ENCODE peak calls at places on chromosome 5, in nine cellular contexts. C, J, T, D, U, L, B, M and X are unnamed samples.

GRCh38 chr5:98072921-98073320 is 700.5 kb upstream of the RGMB start:
- DNase-seq in L (no peak), U (no peak), M (no peak), J (no peak), D (no peak), C (no peak), B (no peak), T (no peak), X (no peak)

GRCh38 chr5:41598011-41598410 is 87.6 kb upstream of the PLCXD3 start:
- DNase-seq in T (peak), D (no peak), C (no peak), M (no peak), B (no peak), J (no peak), U (no peak), L (no peak), X (no peak)

GRCh38 chr5:131957721-131958483 is 12.4 kb upstream of the MEIKIN start:
- DNase-seq in T (no peak), C (no peak), M (no peak), L (no peak), J (no peak), B (no peak), D (no peak), U (no peak), X (no peak)

GRCh38 chr5:166909926-166910325 is 1381.5 kb upstream of the WWC1 start:
- DNase-seq in J (no peak), M (no peak), D (no peak), B (no peak), U (no peak), T (no peak), L (no peak), C (no peak), X (no peak)

GRCh38 chr5:62214701-62215100 is 91.3 kb upstream of the KIF2A start:
- DNase-seq in C (no peak), M (no peak), L (no peak), D (peak), B (no peak), T (no peak), J (no peak), U (no peak), X (no peak)

GRCh38 chr5:163306421-163306820 is 131.0 kb upstream of the CCNG1 start:
- DNase-seq in T (peak), D (no peak), B (no peak), M (no peak), J (no peak), L (no peak), C (peak), U (no peak), X (no peak)

GRCh38 chr5:175325681-175326080 is 118.3 kb downstream of the DRD1 start:
- DNase-seq in T (no peak), C (no peak), D (peak), L (no peak), B (no peak), U (no peak), M (no peak), J (no peak), X (no peak)

GRCh38 chr5:98349251-98349989 is 424.0 kb upstream of the RGMB start:
- DNase-seq in M (no peak), T (no peak), J (no peak), L (no peak), U (no peak), D (no peak), B (no peak), C (peak), X (no peak)

GRCh38 chr5:147037517-147038205 is 159.1 kb upstream of the PPP2R2B start:
- DNase-seq in M (no peak), C (no peak), T (no peak), L (no peak), U (no peak), B (no peak), D (peak), J (no peak), X (no peak)

GRCh38 chr5:138869038-138869437 is 6.1 kb downstream of the LRRTM2 start:
- DNase-seq in U (no peak), B (no peak), J (no peak), L (no peak), C (no peak), T (no peak), D (no peak), M (no peak), X (no peak)

GRCh38 chr5:58497956-58498942 is 7.0 kb downstream of the GAPT start:
- DNase-seq in D (peak), J (no peak), B (no peak), C (no peak), M (no peak), L (no peak), T (peak), U (no peak), X (no peak)

GRCh38 chr5:69211200-69211599 is 21.8 kb downstream of the CENPH start:
- DNase-seq in L (no peak), T (no peak), D (no peak), B (no peak), C (no peak), M (no peak), U (no peak), J (no peak), X (no peak)

GRCh38 chr5:108529381-108529780 is 147.5 kb upstream of the FBXL17 start:
- DNase-seq in L (no peak), D (no peak), C (no peak), B (no peak), J (no peak), M (no peak), T (no peak), U (no peak), X (no peak)

GRCh38 chr5:143405063-143405746 is 1.7 kb upstream of the NR3C1 start:
- DNase-seq in C (peak), M (peak), D (peak), T (peak), U (peak), B (peak), L (peak), J (peak), X (peak)

GRCh38 chr5:179438041-179438441 is 92.8 kb upstream of the ADAMTS2 start:
- DNase-seq in D (no peak), M (no peak), C (no peak), T (peak), B (no peak), U (no peak), J (peak), L (no peak), X (no peak)

GRCh38 chr5:35247645-35248034 is 17.4 kb upstream of the PRLR start:
- DNase-seq in B (no peak), J (no peak), U (no peak), L (no peak), T (no peak), D (peak), M (no peak), C (no peak), X (no peak)

GRCh38 chr5:120550358-120550757 is 86.3 kb downstream of the PRR16 start:
- DNase-seq in U (no peak), B (no peak), D (no peak), T (no peak), J (no peak), M (no peak), L (no peak), C (no peak), X (no peak)

GRCh38 chr5:103092676-103093075 is 27.3 kb downstream of the GIN1 start:
- DNase-seq in L (no peak), B (no peak), C (no peak), D (no peak), U (no peak), T (no peak), J (no peak), M (no peak), X (no peak)

GRCh38 chr5:106964102-106964501 is 706.6 kb downstream of the EFNA5 start:
- DNase-seq in T (no peak), L (no peak), J (no peak), B (no peak), C (no peak), D (peak), M (no peak), U (no peak), X (no peak)

GRCh38 chr5:149600932-149601331 is 19.6 kb downstream of the ARHGEF37 start:
- DNase-seq in L (no peak), J (no peak), D (no peak), U (no peak), T (no peak), M (no peak), C (no peak), B (no peak), X (no peak)

GRCh38 chr5:175689147-175689991 is 31.5 kb downstream of the HRH2 start:
- DNase-seq in L (no peak), C (no peak), T (no peak), U (no peak), M (peak), D (peak), J (no peak), B (no peak), X (no peak)

GRCh38 chr5:12704955-12705354 is 800.7 kb upstream of the CTNND2 start:
- DNase-seq in D (no peak), C (no peak), L (no peak), B (no peak), T (no peak), U (no peak), M (no peak), J (no peak), X (no peak)

GRCh38 chr5:96924016-96924443 is 11.8 kb upstream of the LNPEP start:
- DNase-seq in M (no peak), L (no peak), J (no peak), D (peak), C (peak), U (no peak), T (peak), B (no peak), X (no peak)

GRCh38 chr5:135030691-135031145 is 3.3 kb downstream of the PITX1 start:
- DNase-seq in D (peak), C (no peak), B (no peak), L (no peak), U (no peak), M (no peak), T (no peak), J (no peak), X (no peak)
- H3K27ac ChIP-seq in D (peak), C (no peak), B (no peak), L (no peak), U (no peak), M (no peak), T (no peak), J (no peak), X (no peak)

GRCh38 chr5:53479045-53479655 is 1.3 kb upstream of the FST start:
- DNase-seq in D (peak), M (no peak), J (no peak), T (no peak), L (no peak), C (no peak), U (no peak), B (no peak), X (no peak)
- H3K27ac ChIP-seq in D (peak), M (peak), J (peak), T (no peak), L (no peak), C (no peak), U (peak), B (no peak), X (no peak)

GRCh38 chr5:141838326-141839014 is 39.7 kb downstream of the PCDH1 start:
- DNase-seq in B (no peak), U (no peak), D (no peak), L (no peak), T (no peak), C (no peak), J (no peak), M (no peak), X (no peak)
- H3K27ac ChIP-seq in B (no peak), U (peak), D (no peak), L (no peak), T (no peak), C (peak), J (no peak), M (peak), X (no peak)

GRCh38 chr5:101505891-101506570 is 602.9 kb upstream of the ST8SIA4 start:
- DNase-seq in C (no peak), J (no peak), T (no peak), D (no peak), B (no peak), M (no peak), U (no peak), L (no peak), X (no peak)
- H3K27ac ChIP-seq in C (no peak), J (no peak), T (no peak), D (no peak), B (no peak), M (no peak), U (no peak), L (no peak), X (no peak)

GRCh38 chr5:78587775-78588291 is 60.7 kb downstream of the LHFPL2 start:
- DNase-seq in C (no peak), D (no peak), U (no peak), L (no peak), B (no peak), M (no peak), T (no peak), J (no peak), X (no peak)

GRCh38 chr5:78588517-78588916 is 60.1 kb downstream of the LHFPL2 start:
- DNase-seq in C (no peak), B (no peak), D (no peak), J (no peak), M (no peak), U (no peak), T (no peak), L (no peak), X (no peak)

GRCh38 chr5:78587081-78587774 is 61.3 kb downstream of the LHFPL2 start:
- DNase-seq in J (no peak), D (no peak), L (no peak), M (no peak), U (no peak), C (no peak), B (no peak), T (no peak), X (no peak)

GRCh38 chr5:78589928-78590327 is 58.6 kb downstream of the LHFPL2 start:
- DNase-seq in T (no peak), B (no peak), M (no peak), J (no peak), L (no peak), D (no peak), C (no peak), U (no peak), X (no peak)

GRCh38 chr5:78586251-78586650 is 62.3 kb downstream of the LHFPL2 start:
- DNase-seq in L (no peak), M (no peak), U (no peak), D (peak), T (no peak), C (no peak), J (no peak), B (no peak), X (no peak)
- H3K27ac ChIP-seq in L (no peak), M (no peak), U (no peak), D (peak), T (peak), C (no peak), J (no peak), B (no peak), X (no peak)

GRCh38 chr5:71782771-71783770 is 64.0 kb downstream of the CARTPT start:
- DNase-seq in M (peak), J (peak), L (no peak), C (peak), D (peak), T (peak), U (peak), B (peak), X (no peak)
- H3K27ac ChIP-seq in M (peak), J (no peak), L (no peak), C (no peak), D (no peak), T (no peak), U (peak), B (no peak), X (no peak)

GRCh38 chr5:87906962-87907361 is 361.7 kb downstream of the TMEM161B start:
- DNase-seq in C (no peak), T (no peak), U (no peak), B (no peak), J (no peak), L (no peak), M (no peak), D (no peak), X (no peak)

GRCh38 chr5:87912419-87912818 is 356.2 kb downstream of the TMEM161B start:
- DNase-seq in U (no peak), C (no peak), T (no peak), L (no peak), M (no peak), J (no peak), B (no peak), D (no peak), X (no peak)

GRCh38 chr5:87909382-87909781 is 359.3 kb downstream of the TMEM161B start:
- DNase-seq in C (no peak), T (no peak), L (no peak), B (no peak), U (no peak), D (no peak), M (no peak), J (no peak), X (no peak)
- H3K27ac ChIP-seq in C (no peak), T (no peak), L (no peak), B (no peak), U (no peak), D (no peak), M (no peak), J (no peak), X (no peak)

DNA sequence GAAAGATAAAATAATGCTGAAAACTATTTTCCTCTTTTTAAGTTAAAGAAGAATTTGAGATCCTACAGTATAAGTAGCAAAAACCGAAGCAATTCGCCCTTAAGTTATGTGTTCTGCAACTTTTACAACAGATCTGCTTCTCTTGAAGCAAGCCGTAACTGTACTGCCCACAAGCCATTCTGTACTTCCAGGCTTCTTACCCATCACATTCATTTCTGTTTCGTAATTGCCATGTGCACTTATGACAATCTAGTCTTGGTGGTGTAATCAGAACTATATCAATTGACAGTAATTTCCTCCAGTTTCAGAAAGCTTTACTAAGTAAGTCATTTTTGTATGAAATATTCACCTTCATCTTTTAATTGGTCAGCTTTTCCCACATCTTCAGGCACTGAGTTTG is 13.8 kb downstream of the SGTB start:
- DNase-seq in B (no peak), L (no peak), T (no peak), D (no peak), M (no peak), U (no peak), C (no peak), J (no peak), X (no peak)
- H3K27ac ChIP-seq in B (no peak), L (no peak), T (no peak), D (no peak), M (no peak), U (no peak), C (no peak), J (no peak), X (no peak)